ENCODE peak calls at places on chromosomes 4 and X, in ten cellular contexts. R is amniotic stem cell, T is progenitor cell of endocrine pancreas, L is hippocampal formation, M is SW 1271, Z is iris pigment epithelial cell, Q is GM18507, G is fibroblast of mammary gland, I is COR-L47, F is H4. O is an unnamed sample.

GRCh38 chr4:93684571-93684970 is 144.0 kb upstream of the ATOH1 start:
- DNase-seq in Q (no peak), L (no peak), G (no peak), R (no peak), F (no peak), I (no peak), M (no peak), Z (no peak), T (no peak), O (peak)

GRCh38 chr4:101970555-101970954 is 180.0 kb downstream of the BANK1 start:
- DNase-seq in T (no peak), M (no peak), I (no peak), Z (no peak), G (no peak), F (no peak), R (no peak), Q (no peak), L (no peak), O (no peak)

GRCh38 chr4:60847614-60848013 is 352.5 kb upstream of the ADGRL3 start:
- DNase-seq in R (no peak), Q (no peak), M (no peak), G (no peak), I (no peak), L (no peak), T (no peak), Z (no peak), F (no peak), O (no peak)

GRCh38 chrX:69546978-69547377 is 42.9 kb downstream of the NALF2 start:
- DNase-seq in Q (no peak), G (no peak), T (no peak), I (no peak), L (no peak), Z (no peak), F (no peak), M (no peak), R (no peak), O (no peak)

GRCh38 chr4:126899382-126899801 is 733.4 kb upstream of the INTU start:
- DNase-seq in F (peak), Z (peak), G (peak), Q (no peak), L (no peak), M (no peak), T (no peak), R (peak), I (no peak), O (no peak)

GRCh38 chr4:76250962-76251361 is 559 bp upstream of the FAM47E start:
- DNase-seq in T (no peak), F (no peak), R (no peak), I (no peak), Q (no peak), L (no peak), M (no peak), Z (no peak), G (no peak), O (no peak)

GRCh38 chr4:94880976-94881375 is 123.2 kb downstream of the BMPR1B start:
- DNase-seq in M (no peak), L (no peak), F (peak), T (no peak), I (no peak), Q (no peak), G (peak), Z (peak), R (no peak), O (no peak)

GRCh38 chr4:2469192-2469984 is 482 bp downstream of the RNF4 start:
- DNase-seq in F (no peak), Q (peak), M (peak), L (no peak), I (peak), Z (peak), R (peak), T (no peak), G (peak), O (peak)

GRCh38 chr4:152283806-152284470 is 252.0 kb downstream of the FBXW7 start:
- DNase-seq in F (no peak), Q (no peak), T (no peak), L (no peak), I (no peak), M (no peak), Z (no peak), G (peak), R (no peak), O (no peak)